ENCODE peak calls at places on chromosomes 13 and 19, in four cellular contexts. O is stimulated activated naive CD4-positive, alpha-beta T cell; H is A549; I is stimulated activated CD4-positive, alpha-beta T cell treated with anti-CD3 and anti-CD28 coated beads, Interleukin-1b, Interleukin-23, amount 100 ng/mL, for 24 hours. Q is an unnamed sample.

GRCh38 chr13:48151766-48152165 is 56.9 kb upstream of the MED4 start:
- DNase-seq in O (no peak), H (no peak), I (no peak), Q (no peak)

GRCh38 chr13:72390909-72391308 is 336.5 kb downstream of the MZT1 start:
- DNase-seq in O (no peak), H (no peak), I (no peak), Q (no peak)

GRCh38 chr19:45179063-45179847 is 671 bp downstream of the BLOC1S3 start:
- DNase-seq in O (peak), I (peak), H (no peak), Q (peak)

GRCh38 chr19:31223805-31224534 is 125.3 kb downstream of the TSHZ3 start:
- DNase-seq in I (no peak), O (no peak), H (no peak), Q (no peak)

GRCh38 chr13:98026457-98026857 is 73.0 kb downstream of the IPO5 start:
- DNase-seq in O (no peak), H (no peak), I (no peak), Q (no peak)

GRCh38 chr19:2503521-2504109 is 27.7 kb downstream of the GADD45B start:
- DNase-seq in O (peak), I (peak), H (no peak), Q (peak)

GRCh38 chr13:99373436-99373835 is 66.2 kb upstream of the GPR183 start:
- DNase-seq in H (no peak), O (no peak), I (no peak), Q (no peak)

GRCh38 chr19:39230096-39230764 is 14.6 kb downstream of the IFNL3 start:
- DNase-seq in O (no peak), H (no peak), I (no peak), Q (no peak)

GRCh38 chr13:33953203-33953602 is 135.3 kb downstream of the RFC3 start:
- DNase-seq in H (no peak), I (no peak), O (no peak), Q (no peak)

GRCh38 chr19:40225440-40226305 is 816 bp downstream of the CCNP start:
- DNase-seq in H (no peak), I (no peak), O (no peak), Q (no peak)

Q was measured in CD4-positive, CD25-positive, alpha-beta regulatory T cell.